ENCODE peak calls at places on chromosome 21, in nine cellular contexts. Y is CD8-positive, alpha-beta T cell; A is BE2C; M is mesendoderm; B is HAP-1; K is IMR-90; J is breast epithelium; Q is psoas muscle; I is heart left ventricle. T is an unnamed sample.

GRCh38 chr21:29928537-29928936 is 11.3 kb downstream of the GRIK1 start:
- DNase-seq in M (no peak), K (no peak), A (no peak), I (no peak), Y (no peak), Q (no peak), J (no peak), B (no peak), T (no peak)

GRCh38 chr21:46092026-46092764 is 5.7 kb upstream of the COL6A2 start:
- DNase-seq in I (peak; percentile 72), M (no peak), Q (peak; percentile 82), A (no peak), Y (no peak), K (peak; percentile 99), J (peak; percentile 40), B (no peak), T (peak; percentile 62)

GRCh38 chr21:34524671-34525601 is 12.9 kb upstream of the KCNE1 start:
- DNase-seq in J (no peak), I (no peak), Y (no peak), A (no peak), K (peak; percentile 84), Q (no peak), M (peak; percentile 89), B (no peak), T (no peak)

GRCh38 chr21:15034126-15034848 is 30.5 kb downstream of the NRIP1 start:
- DNase-seq in I (no peak), M (no peak), Q (no peak), A (no peak), J (no peak), Y (no peak), K (peak; percentile 72), B (no peak), T (no peak)

GRCh38 chr21:46598563-46599250 is 6.2 kb downstream of the S100B start:
- DNase-seq in I (peak; percentile 56), Q (no peak), J (no peak), M (no peak), K (no peak), A (no peak), Y (no peak), B (no peak), T (no peak)

GRCh38 chr21:35252831-35253230 is 203.7 kb upstream of the RUNX1 start:
- DNase-seq in M (no peak), J (no peak), B (no peak), A (no peak), Q (no peak), I (no peak), Y (no peak), K (peak; percentile 61), T (no peak)

GRCh38 chr21:16454371-16454770 is 724.6 kb downstream of the USP25 start:
- DNase-seq in Y (no peak), I (no peak), J (no peak), M (no peak), A (no peak), Q (no peak), B (peak; percentile 21), K (no peak), T (no peak)

GRCh38 chr21:14523234-14523633 is 22.9 kb downstream of the SAMSN1 start:
- DNase-seq in Y (no peak), B (no peak), A (no peak), I (no peak), M (no peak), Q (no peak), K (no peak), J (no peak), T (no peak)

GRCh38 chr21:29298348-29299045 is at the start of gene BACH1:
- DNase-seq in J (peak; percentile 81), Y (peak; percentile 83), K (peak; percentile 91), Q (peak; percentile 95), I (peak; percentile 95), M (peak; percentile 94), A (peak; percentile 94), B (peak; percentile 88), T (peak; percentile 89)

GRCh38 chr21:35783686-35784085 is 276.6 kb downstream of the SETD4 start:
- DNase-seq in Q (no peak), B (no peak), Y (no peak), K (no peak), A (no peak), J (no peak), M (no peak), I (no peak), T (no peak)

GRCh38 chr21:15182731-15183130 is 117.9 kb upstream of the NRIP1 start:
- DNase-seq in Y (no peak), Q (no peak), I (no peak), A (no peak), M (no peak), K (no peak), B (no peak), J (no peak), T (no peak)

GRCh38 chr21:15063821-15064575 is 802 bp downstream of the NRIP1 start:
- DNase-seq in B (no peak), I (peak; percentile 84), M (peak; percentile 67), Q (peak; percentile 76), J (peak; percentile 30), Y (no peak), K (no peak), A (peak; percentile 62), T (no peak)

GRCh38 chr21:46269466-46269865 is 15.9 kb downstream of the MCM3AP start:
- DNase-seq in I (no peak), A (no peak), B (no peak), K (no peak), M (no peak), J (no peak), Q (no peak), Y (no peak), T (no peak)

GRCh38 chr21:27110956-27111355 is 144.1 kb upstream of the ADAMTS5 start:
- DNase-seq in B (no peak), Y (no peak), A (no peak), I (no peak), K (no peak), M (no peak), Q (no peak), J (no peak), T (no peak)

GRCh38 chr21:15849161-15849560 is 119.4 kb downstream of the USP25 start:
- DNase-seq in I (no peak), A (no peak), J (no peak), Q (no peak), B (no peak), K (no peak), Y (no peak), M (no peak), T (no peak)

GRCh38 chr21:28063241-28063640 is 929.4 kb downstream of the LTN1 start:
- DNase-seq in B (no peak), K (no peak), Q (no peak), J (no peak), A (no peak), I (no peak), M (no peak), Y (no peak), T (no peak)

GRCh38 chr21:32350981-32351380 is 41.8 kb downstream of the URB1 start:
- DNase-seq in B (no peak), J (no peak), K (no peak), M (no peak), I (no peak), A (no peak), Y (no peak), Q (no peak), T (no peak)

GRCh38 chr21:32351428-32351827 is 41.4 kb downstream of the URB1 start:
- DNase-seq in Q (no peak), I (no peak), K (no peak), J (no peak), A (no peak), B (no peak), Y (no peak), M (peak; percentile 22), T (no peak)

GRCh38 chr21:32350211-32350980 is 42.4 kb downstream of the URB1 start:
- DNase-seq in A (no peak), B (no peak), Q (no peak), I (no peak), J (no peak), Y (no peak), M (no peak), K (no peak), T (no peak)

GRCh38 chr21:32352556-32352955 is 40.3 kb downstream of the URB1 start:
- DNase-seq in I (no peak), Y (no peak), Q (no peak), J (no peak), K (no peak), A (peak; percentile 68), B (no peak), M (no peak), T (no peak)

GRCh38 chr21:32353002-32353711 is 39.7 kb downstream of the URB1 start:
- DNase-seq in K (no peak), Q (no peak), J (no peak), Y (no peak), A (no peak), I (no peak), B (no peak), M (no peak), T (no peak)
- H3K4me1 ChIP-seq in K (no peaks in the 10 kb centered on the region), Q (no peaks in the 10 kb centered on the region), J (no peaks in the 10 kb centered on the region), Y (no peaks in the 10 kb centered on the region), A (peaks cover 12% of the 10 kb centered on the region), I (peaks cover 6% of the 10 kb centered on the region), B (no peaks in the 10 kb centered on the region), M (peaks cover 2% of the 10 kb centered on the region), T (no peaks in the 10 kb centered on the region)

DNA sequence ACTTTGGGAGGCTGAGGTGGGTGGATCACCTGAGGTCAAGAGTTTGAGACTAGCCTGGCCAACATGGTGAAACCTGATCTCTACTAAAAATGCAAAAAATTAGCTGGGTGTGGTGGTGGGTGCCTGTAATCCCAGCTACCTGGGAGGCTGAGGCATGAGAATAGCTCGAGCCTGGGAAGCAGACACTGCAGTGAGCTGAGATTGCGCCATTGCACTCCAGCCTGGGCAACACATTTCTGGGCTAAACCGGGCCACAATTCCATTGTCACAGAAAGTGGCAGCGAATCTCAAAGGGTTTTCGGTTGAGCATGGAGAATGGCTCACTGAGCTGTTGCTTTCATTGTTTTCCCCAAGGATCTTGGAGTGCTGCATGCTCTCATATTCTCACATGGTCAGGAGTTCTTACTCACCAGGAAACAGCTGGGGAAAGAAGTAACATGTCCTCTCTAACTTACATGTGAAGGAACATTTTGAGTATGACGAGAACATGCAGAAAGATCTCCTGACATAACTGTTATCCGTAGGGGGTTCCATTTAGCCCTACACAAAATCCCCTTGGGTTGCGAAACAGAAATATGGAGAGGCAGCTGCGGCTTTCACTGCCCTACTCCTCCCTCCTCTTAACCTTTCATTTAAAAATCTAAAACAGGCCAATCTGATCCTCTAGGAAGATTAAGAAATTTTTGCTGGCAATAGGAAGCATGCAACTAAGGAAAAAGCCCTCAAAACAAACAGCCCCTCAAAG is 341.1 kb downstream of the PCP4 start:
- DNase-seq in I (no peak), K (no peak), B (no peak), M (no peak), Q (no peak), Y (no peak), A (no peak), J (no peak), T (no peak)
- H3K4me1 ChIP-seq in I (no peaks in the 10 kb centered on the region), K (no peaks in the 10 kb centered on the region), B (no peaks in the 10 kb centered on the region), M (no peaks in the 10 kb centered on the region), Q (no peaks in the 10 kb centered on the region), Y (no peaks in the 10 kb centered on the region), A (no peaks in the 10 kb centered on the region), J (no peaks in the 10 kb centered on the region), T (no peaks in the 10 kb centered on the region)

GRCh38 chr21:45079351-45079750 is 5.0 kb downstream of the ADARB1 start:
- DNase-seq in K (no peak), Q (no peak), B (no peak), M (no peak), J (no peak), Y (no peak), I (no peak), A (no peak), T (no peak)
- H3K4me1 ChIP-seq in K (peaks cover 28% of the 10 kb centered on the region), Q (peaks cover 23% of the 10 kb centered on the region), B (peaks cover 9% of the 10 kb centered on the region), M (no peaks in the 10 kb centered on the region), J (no peaks in the 10 kb centered on the region), Y (peaks cover 86% of the 10 kb centered on the region), I (peaks cover 30% of the 10 kb centered on the region), A (peaks cover 6% of the 10 kb centered on the region), T (peaks cover 3% of the 10 kb centered on the region)

GRCh38 chr21:38289697-38290096 is 32.9 kb downstream of the KCNJ15 start:
- DNase-seq in Y (no peak), A (no peak), I (no peak), B (no peak), K (peak; percentile 98), M (peak; percentile 21), J (no peak), Q (no peak), T (no peak)
- H3K4me1 ChIP-seq in Y (peaks cover 7% of the 10 kb centered on the region), A (no peaks in the 10 kb centered on the region), I (peaks cover 6% of the 10 kb centered on the region), B (no peaks in the 10 kb centered on the region), K (peaks cover 10% of the 10 kb centered on the region), M (no peaks in the 10 kb centered on the region), J (no peaks in the 10 kb centered on the region), Q (no peaks in the 10 kb centered on the region), T (no peaks in the 10 kb centered on the region)